ENCODE peak calls at places on chromosomes 2 and 18, in five cellular contexts. B is H7, K is EL, W is HEK293T, Z is stromal cell of bone marrow. N is an unnamed sample.

GRCh38 chr2:240948905-240949790 is 43.0 kb downstream of the CROCC2 start:
- DNase-seq in B (peak), K (no peak), W (no peak), Z (no peak), N (no peak)

GRCh38 chr2:143684731-143685364 is 555.6 kb downstream of the ARHGAP15 start:
- DNase-seq in B (no peak), K (no peak), W (no peak), Z (no peak), N (no peak)

GRCh38 chr2:27408601-27409320 is 630 bp downstream of the PPM1G start:
- DNase-seq in B (peak), K (peak), W (peak), Z (no peak), N (peak)

GRCh38 chr18:5588529-5588928 is 44.7 kb upstream of the EPB41L3 start:
- DNase-seq in B (no peak), K (no peak), W (no peak), Z (no peak), N (no peak)

GRCh38 chr2:195601361-195601760 is 55.7 kb upstream of the SLC39A10 start:
- DNase-seq in B (no peak), K (no peak), W (no peak), Z (no peak), N (no peak)

GRCh38 chr2:22536131-22536530 is 848.8 kb upstream of the KLHL29 start:
- DNase-seq in B (no peak), K (no peak), W (no peak), Z (no peak), N (no peak)

GRCh38 chr2:217289909-217290283 is 430.0 kb upstream of the TNP1 start:
- DNase-seq in B (peak), K (peak), W (peak), Z (no peak), N (no peak)

GRCh38 chr18:79857082-79857661 is 59.4 kb downstream of the KCNG2 start:
- DNase-seq in B (peak), K (no peak), W (no peak), Z (peak), N (no peak)

GRCh38 chr2:237497820-237498128 is 10.7 kb downstream of the MLPH start:
- DNase-seq in B (no peak), K (no peak), W (no peak), Z (no peak), N (no peak)

GRCh38 chr2:108967757-108968156 is 21.3 kb downstream of the EDAR start:
- DNase-seq in B (no peak), K (no peak), W (no peak), Z (no peak), N (no peak)

GRCh38 chr2:152823901-152824300 is 105.5 kb downstream of the ARL6IP6 start:
- DNase-seq in B (no peak), K (no peak), W (no peak), Z (no peak), N (no peak)

GRCh38 chr2:3827673-3828575 is 124.5 kb downstream of the DCDC2C start:
- DNase-seq in B (peak), K (no peak), W (peak), Z (no peak), N (no peak)

GRCh38 chr18:31373641-31374040 is 2.9 kb upstream of the DSG4 start:
- DNase-seq in B (no peak), K (no peak), W (no peak), Z (no peak), N (no peak)

N was measured in activated T-helper 1 cell treated with Interleukin-2 at 50 U/mL for 16 hours.